ENCODE peak calls at places on chromosomes 16 and 17, in five cellular contexts. I is CD4-positive, alpha-beta memory T cell; N is adrenal gland; J is HCT116; C is lung. M is an unnamed sample.

GRCh38 chr17:28662527-28662829 is 473 bp downstream of the SUPT6H start:
- DNase-seq in I (no peak), N (no peak), J (no peak), C (no peak), M (no peak)

GRCh38 chr17:18965530-18966236 is 13.7 kb downstream of the SLC5A10 start:
- DNase-seq in I (no peak), N (no peak), J (no peak), C (no peak), M (no peak)

GRCh38 chr17:39739020-39739884 is 1.5 kb downstream of the GRB7 start:
- DNase-seq in I (no peak), N (no peak), J (peak), C (peak), M (no peak)

GRCh38 chr17:45311406-45311761 is 5.4 kb downstream of the MAP3K14 start:
- DNase-seq in I (no peak), N (no peak), J (no peak), C (no peak), M (no peak)

GRCh38 chr16:90054554-90054953 is 22.6 kb downstream of the PRDM7 start:
- DNase-seq in I (no peak), N (no peak), J (no peak), C (no peak), M (no peak)

GRCh38 chr17:3485481-3486068 is 9.8 kb downstream of the ASPA start:
- DNase-seq in I (no peak), N (no peak), J (no peak), C (no peak), M (no peak)

GRCh38 chr16:65548470-65548869 is 426.6 kb upstream of the CDH11 start:
- DNase-seq in I (no peak), N (no peak), J (no peak), C (no peak), M (peak)

GRCh38 chr17:40602445-40603443 is 37.5 kb upstream of the CCR7 start:
- DNase-seq in I (peak), N (no peak), J (no peak), C (no peak), M (no peak)

GRCh38 chr16:78985736-78986605 is 614.6 kb downstream of the MAF start:
- DNase-seq in I (no peak), N (no peak), J (no peak), C (no peak), M (no peak)

GRCh38 chr16:57299009-57299718 is 14.7 kb upstream of the PLLP start:
- DNase-seq in I (no peak), N (peak), J (no peak), C (peak), M (peak)

GRCh38 chr17:73695035-73695738 is 50.9 kb upstream of the SDK2 start:
- DNase-seq in I (no peak), N (no peak), J (no peak), C (no peak), M (no peak)

GRCh38 chr17:65856865-65857264 is 295.4 kb upstream of the AXIN2 start:
- DNase-seq in I (no peak), N (no peak), J (no peak), C (no peak), M (no peak)

GRCh38 chr17:73020110-73020509 is 72.4 kb downstream of the SLC39A11 start:
- DNase-seq in I (no peak), N (no peak), J (no peak), C (no peak), M (no peak)

GRCh38 chr17:42845918-42846593 is 1.7 kb downstream of the AOC2 start:
- DNase-seq in I (no peak), N (no peak), J (no peak), C (no peak), M (no peak)

GRCh38 chr17:21242780-21243515 is 10.3 kb downstream of the NATD1 start:
- DNase-seq in I (no peak), N (no peak), J (no peak), C (no peak), M (no peak)

GRCh38 chr17:6589266-6589946 is 33.1 kb upstream of the PITPNM3 start:
- DNase-seq in I (no peak), N (no peak), J (no peak), C (no peak), M (no peak)

GRCh38 chr16:57167951-57168350 is 17.9 kb downstream of the PSME3IP1 start:
- DNase-seq in I (peak), N (no peak), J (peak), C (no peak), M (no peak)

GRCh38 chr16:629289-630023 is 1.3 kb upstream of the WFIKKN1 start:
- DNase-seq in I (no peak), N (no peak), J (no peak), C (no peak), M (peak)

GRCh38 chr17:7438050-7438614 is 1.2 kb upstream of the FGF11 start:
- DNase-seq in I (peak), N (peak), J (no peak), C (peak), M (no peak)

GRCh38 chr16:56399492-56399891 is 25.9 kb downstream of the AMFR start:
- DNase-seq in I (no peak), N (no peak), J (no peak), C (no peak), M (no peak)

GRCh38 chr16:87880117-87880696 is 10.9 kb upstream of the SLC7A5 start:
- DNase-seq in I (no peak), N (no peak), J (no peak), C (no peak), M (no peak)

GRCh38 chr16:26983426-26983825 is 83.3 kb upstream of the C16orf82 start:
- DNase-seq in I (no peak), N (no peak), J (no peak), C (no peak), M (no peak)

GRCh38 chr16:12545292-12545610 is 258.4 kb downstream of the CPPED1 start:
- DNase-seq in I (no peak), N (no peak), J (no peak), C (no peak), M (no peak)

GRCh38 chr17:57985675-57985974 is 2.4 kb downstream of the VEZF1 start:
- DNase-seq in I (no peak), N (no peak), J (no peak), C (no peak), M (no peak)
- H3K4me3 ChIP-seq in I (no peak), N (no peak), J (peak), C (no peak), M (peak)

DNA sequence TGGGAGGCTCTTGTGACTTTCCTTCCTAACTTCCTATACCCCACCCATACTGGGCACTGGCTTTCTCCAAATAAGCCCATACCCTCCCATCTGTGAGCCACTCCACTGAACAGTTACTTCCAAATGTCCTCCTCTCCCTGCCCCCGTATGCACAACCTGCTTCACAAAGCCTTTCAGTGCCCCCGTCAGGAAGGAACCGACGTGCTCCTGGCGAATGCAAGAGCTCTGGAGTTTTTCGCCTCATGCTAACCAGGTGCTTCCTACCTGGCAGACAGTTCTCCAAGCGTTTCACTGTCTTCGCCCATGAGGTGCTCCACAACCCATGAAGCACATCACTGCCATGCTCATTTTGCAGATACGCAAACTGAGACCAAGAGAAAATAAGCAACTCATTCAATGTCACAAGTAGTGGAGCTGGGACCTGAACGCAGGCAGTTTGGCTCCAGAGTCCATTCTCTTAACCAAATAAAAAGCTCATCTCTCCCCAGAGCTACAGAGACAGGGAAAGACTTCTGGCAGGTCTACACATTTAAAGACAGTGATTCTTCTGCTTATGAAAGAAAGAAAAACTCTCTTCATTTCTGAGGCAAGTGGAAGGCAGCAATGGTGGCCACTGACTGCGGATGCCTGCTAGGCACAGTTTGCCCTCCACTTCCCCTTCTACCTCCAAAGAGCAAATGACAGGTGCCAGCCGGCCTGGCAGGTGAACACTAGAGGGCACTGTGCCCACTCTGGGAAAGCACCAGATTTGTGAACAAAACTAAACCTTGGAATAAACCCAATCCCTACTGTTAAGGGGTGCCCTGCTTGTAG is 23.8 kb downstream of the SPHK1 start:
- DNase-seq in I (peak), N (peak), J (peak), C (peak), M (peak)
- H3K27ac ChIP-seq in I (no peak), N (no peak), J (no peak), C (no peak), M (no peak)

DNA sequence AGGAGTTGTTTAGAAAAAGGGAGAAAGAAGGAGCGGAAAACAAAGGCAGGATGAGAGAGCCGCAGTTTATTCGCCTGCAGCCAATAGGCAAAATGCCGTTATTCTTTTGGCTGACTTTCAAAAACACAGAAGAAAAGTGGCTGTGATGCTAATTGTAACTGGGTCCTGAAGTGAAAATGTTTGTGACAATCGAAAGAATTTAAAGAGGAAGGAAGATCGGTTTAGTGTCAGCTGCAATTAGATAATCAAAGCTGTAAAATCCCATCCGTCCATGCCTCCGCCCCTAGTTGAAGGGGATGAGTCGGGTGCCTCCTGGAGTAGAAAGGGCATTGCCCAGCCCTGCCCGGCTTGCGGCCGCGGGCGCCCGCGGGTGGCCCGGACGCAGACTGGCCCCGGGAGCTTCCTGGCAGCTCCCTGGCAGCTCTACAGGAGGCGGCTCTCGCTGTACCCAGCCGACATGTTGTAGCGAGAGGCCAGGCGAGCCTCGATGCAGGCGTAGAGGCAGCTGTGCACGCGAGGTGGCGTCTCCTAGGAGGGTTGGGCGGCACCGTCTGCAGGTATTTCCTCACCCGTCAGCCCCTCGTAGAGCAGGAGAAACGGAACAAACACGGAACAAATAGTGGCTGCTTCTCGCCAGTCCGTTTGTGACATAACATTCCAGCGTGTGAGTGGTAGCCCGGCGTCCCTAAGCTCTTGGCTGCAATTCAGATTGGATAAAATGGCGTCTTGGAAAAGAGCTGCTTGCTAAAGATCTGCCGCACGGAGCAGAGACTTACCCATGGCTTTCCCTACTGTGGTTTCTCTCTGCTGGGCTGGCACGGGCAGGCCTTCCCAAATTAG is 82.3 kb downstream of the TNRC6C start:
- DNase-seq in I (peak), N (peak), J (peak), C (peak), M (peak)
- H3K4me3 ChIP-seq in I (no peak), N (peak), J (peak), C (peak), M (peak)

DNA sequence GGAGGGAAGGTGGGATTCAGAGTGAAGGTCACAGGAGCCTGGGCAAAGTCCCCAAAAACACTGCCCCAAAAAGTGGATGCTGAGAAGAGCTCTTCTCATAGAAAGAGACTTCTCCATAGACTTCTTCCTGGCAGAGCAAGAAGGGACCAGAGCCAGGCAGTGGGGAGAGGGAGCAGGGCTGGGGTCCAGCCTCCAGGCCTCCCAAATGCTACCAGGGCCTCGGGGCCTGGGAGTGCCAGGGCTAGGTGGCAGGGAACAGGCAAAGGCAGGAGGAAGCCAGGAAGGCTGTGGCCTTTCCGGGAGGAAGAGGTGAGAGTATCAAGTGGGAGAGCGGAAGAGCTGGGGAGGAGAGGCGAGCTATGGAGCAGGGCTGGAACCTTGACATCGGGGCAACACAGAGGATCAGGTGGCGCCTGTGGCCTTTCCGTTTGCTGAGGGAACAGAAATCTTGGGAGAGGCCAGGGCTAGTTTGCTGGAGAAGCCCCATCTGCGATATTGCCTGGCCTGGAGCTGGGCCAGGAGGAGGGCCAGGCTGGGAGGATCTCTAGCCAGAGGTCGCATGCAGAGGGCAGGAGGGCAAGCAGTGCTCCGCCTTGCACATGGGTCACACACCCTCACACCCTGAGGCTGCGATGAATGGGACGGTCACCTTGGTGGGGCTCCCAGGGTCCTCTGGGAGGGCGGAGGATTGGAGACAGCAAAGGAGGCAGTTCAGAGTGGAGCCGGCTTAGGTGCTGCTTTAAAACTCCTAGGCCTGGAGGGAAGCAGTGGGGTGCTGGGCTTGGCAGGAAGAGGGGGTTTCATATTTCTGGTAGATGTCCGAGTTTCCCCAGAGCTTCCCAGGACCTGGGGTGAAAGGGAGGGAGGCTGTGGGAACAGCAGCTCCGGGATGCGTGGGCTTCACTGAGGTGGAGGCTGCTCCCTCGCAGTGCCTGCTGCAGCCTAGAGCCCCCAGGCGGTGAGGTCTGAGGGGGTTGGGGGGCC is 3.4 kb downstream of the SLC16A5 start:
- DNase-seq in I (no peak), N (no peak), J (no peak), C (no peak), M (peak)
- H3K27ac ChIP-seq in I (no peak), N (no peak), J (peak), C (peak), M (no peak)